ENCODE peak calls at places on chromosomes 3 and 15, in four cellular contexts. V, J, L and K are unnamed samples.

GRCh38 chr15:96746621-96747155 is 416.2 kb downstream of the NR2F2 start:
- DNase-seq in V (no peak), J (no peak), L (no peak), K (no peak)

GRCh38 chr3:78991656-78992055 is 776.1 kb downstream of the ROBO1 start:
- DNase-seq in V (no peak), J (no peak), L (no peak), K (no peak)

GRCh38 chr15:44427756-44428724 is 611 bp downstream of the CTDSPL2 start:
- DNase-seq in V (no peak), J (peak; percentile 22), L (no peak), K (peak; percentile 21)

GRCh38 chr3:14016900-14017475 is 107.7 kb downstream of the CHCHD4 start:
- DNase-seq in V (no peak), J (no peak), L (no peak), K (peak; percentile 26)

GRCh38 chr3:47323431-47324277 is 40.9 kb downstream of the KLHL18 start:
- DNase-seq in V (no peak), J (no peak), L (no peak), K (peak; percentile 35)

GRCh38 chr3:143650827-143651226 is 197.4 kb downstream of the SLC9A9 start:
- DNase-seq in V (no peak), J (no peak), L (no peak), K (no peak)

GRCh38 chr3:37694236-37694635 is 167.4 kb upstream of the CTDSPL start:
- DNase-seq in V (no peak), J (no peak), L (no peak), K (no peak)

GRCh38 chr3:150747909-150748568 is 14.9 kb downstream of the SIAH2 start:
- DNase-seq in V (no peak), J (no peak), L (no peak), K (no peak)

GRCh38 chr15:69750253-69750652 is 297.6 kb downstream of the RPLP1 start:
- DNase-seq in V (no peak), J (no peak), L (no peak), K (no peak)

GRCh38 chr3:157248590-157249425 is 88.9 kb upstream of the CCNL1 start:
- DNase-seq in V (no peak), J (no peak), L (no peak), K (peak; percentile 71)

GRCh38 chr3:25910997-25911396 is 121.1 kb downstream of the OXSM start:
- DNase-seq in V (peak; percentile 53), J (peak; percentile 23), L (no peak), K (peak; percentile 39)

GRCh38 chr3:1139071-1139470 is 46.2 kb downstream of the CNTN6 start:
- DNase-seq in V (no peak), J (no peak), L (no peak), K (no peak)

DNA sequence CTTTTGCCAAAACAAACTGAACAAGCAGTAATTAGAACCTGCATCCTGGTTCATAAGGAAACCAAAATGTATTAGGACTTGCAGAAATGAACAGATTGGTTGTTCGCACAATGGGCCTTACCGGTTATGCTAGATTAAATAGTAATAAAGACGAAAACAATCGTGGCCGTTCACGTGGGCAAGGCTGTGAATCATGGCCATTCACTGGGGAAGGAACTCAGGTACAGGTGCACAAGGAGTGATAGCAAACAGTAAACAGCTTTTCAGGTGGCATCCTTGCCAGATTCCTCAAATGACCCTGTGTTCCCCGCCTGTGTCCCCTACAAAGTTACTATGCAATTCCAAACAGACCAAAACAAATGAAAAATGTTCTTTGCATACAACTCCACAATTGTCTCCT is 8.2 kb downstream of the LRIG1 start:
- DNase-seq in V (no peak), J (no peak), L (no peak), K (no peak)
- H3K4me1 ChIP-seq in V (peaks cover 78% of the 10 kb centered on the region), J (peaks cover 100% of the 10 kb centered on the region), L (peaks cover 96% of the 10 kb centered on the region), K (no peaks in the 10 kb centered on the region)

DNA sequence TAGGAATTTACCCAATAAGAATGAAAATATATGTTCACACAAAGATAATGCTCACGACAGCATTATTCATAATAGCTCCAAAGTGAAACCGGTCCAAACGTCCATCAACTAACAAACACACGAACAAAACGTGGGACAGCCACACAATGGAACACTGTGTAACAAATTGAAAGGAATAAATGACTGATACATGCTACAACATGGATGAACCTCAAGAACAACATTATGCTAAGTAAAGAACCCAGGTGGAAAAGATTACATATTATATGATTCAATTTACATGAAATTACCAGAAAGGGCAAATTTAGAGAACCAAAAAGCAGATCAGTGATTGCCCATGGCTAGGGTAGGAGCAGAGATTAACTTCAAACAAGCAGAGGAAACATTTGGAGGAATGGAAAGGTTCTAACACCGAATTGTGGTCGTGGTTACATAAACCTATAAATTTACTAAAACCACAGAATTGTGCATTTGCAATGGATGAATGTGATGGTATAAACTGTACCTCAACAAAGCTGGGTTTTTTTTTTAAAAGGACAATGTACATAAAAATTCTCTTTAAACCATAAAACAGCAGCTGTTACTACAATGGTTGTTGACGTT is 76.3 kb downstream of the XXYLT1 start:
- DNase-seq in V (no peak), J (no peak), L (peak; percentile 14), K (no peak)
- H3K27ac ChIP-seq in V (no peak overlapping the region), J (no peak overlapping the region), L (peak overlapping the region; percentile 74), K (no peak overlapping the region)

GRCh38 chr15:73924258-73924921 is 1.9 kb upstream of the LOXL1 start:
- DNase-seq in V (no peak), J (peak; percentile 28), L (no peak), K (no peak)

GRCh38 chr15:73927476-73928240 is 1.4 kb downstream of the LOXL1 start:
- DNase-seq in V (peak; percentile 88), J (peak; percentile 87), L (no peak), K (peak; percentile 15)

GRCh38 chr15:73928241-73928579 is 1.9 kb downstream of the LOXL1 start:
- DNase-seq in V (no peak), J (no peak), L (no peak), K (no peak)

GRCh38 chr15:73927003-73927475 is 777 bp downstream of the LOXL1 start:
- DNase-seq in V (peak; percentile 84), J (no peak), L (peak; percentile 83), K (peak; percentile 6)

DNA sequence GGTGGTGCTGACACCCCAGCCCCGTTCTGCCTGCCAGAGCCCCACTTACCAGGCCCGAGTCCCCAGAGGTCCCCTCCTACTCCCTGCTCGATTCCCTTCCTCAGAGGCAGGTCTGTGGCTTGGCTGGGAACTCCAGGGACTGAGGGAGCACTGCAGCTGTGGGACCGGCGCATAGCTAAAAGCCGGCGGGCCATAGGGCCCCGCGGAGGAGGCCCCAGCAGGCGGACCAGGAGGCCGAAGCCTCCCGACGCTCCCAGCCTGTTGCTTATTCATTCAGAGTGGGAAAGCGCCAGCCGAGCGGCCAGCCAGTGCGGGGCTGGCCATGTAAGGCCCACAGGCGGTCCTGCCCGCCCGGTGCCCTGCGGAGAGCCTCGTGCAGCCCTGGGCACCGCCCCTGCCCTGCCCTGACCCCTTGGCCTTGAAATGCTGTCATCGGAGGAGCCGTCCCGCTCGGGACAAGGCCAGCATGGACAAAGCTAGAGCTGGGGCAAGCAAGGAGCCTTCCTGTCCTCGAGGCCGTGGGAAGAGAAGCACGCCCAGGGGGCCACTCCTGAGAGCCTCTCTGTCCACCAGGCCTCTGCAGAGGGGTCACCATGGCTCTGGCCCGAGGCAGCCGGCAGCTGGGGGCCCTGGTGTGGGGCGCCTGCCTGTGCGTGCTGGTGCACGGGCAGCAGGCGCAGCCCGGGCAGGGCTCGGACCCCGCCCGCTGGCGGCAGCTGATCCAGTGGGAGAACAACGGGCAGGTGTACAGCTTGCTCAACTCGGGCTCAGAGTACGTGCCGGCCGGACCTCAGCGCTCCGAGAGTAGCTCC is at the start of gene LOXL1:
- DNase-seq in V (peak; percentile 76), J (no peak), L (peak; percentile 90), K (peak; percentile 19)
- H3K4me1 ChIP-seq in V (peaks cover 35% of the 10 kb centered on the region), J (peaks cover 69% of the 10 kb centered on the region), L (peaks cover 91% of the 10 kb centered on the region), K (peaks cover 27% of the 10 kb centered on the region)

DNA sequence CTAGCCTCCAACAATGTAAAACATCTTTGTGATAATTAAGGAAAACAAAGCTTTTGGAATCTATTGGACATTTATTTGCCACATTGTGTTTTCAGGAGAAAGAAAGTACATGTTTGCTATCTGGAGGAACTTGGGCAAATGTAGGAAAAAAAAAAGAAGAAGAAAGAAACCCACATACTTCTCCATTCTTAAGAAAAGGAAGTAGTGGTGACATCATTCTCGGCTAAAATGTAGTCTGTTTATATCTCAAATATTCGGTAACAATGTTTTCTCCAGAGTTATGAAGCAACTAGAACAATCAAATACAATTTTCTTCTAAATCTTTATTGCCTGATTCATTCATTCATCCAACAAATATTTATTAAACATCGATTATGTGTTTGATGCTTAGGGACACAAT is 2.3 kb upstream of the TGFBR2 start:
- DNase-seq in V (no peak), J (no peak), L (no peak), K (no peak)
- H3K27ac ChIP-seq in V (peak overlapping the region; percentile 100), J (no peak overlapping the region), L (no peak overlapping the region), K (peak overlapping the region; percentile 98)

GRCh38 chr15:67105991-67106763 is 40.8 kb downstream of the SMAD3 start:
- DNase-seq in V (no peak), J (no peak), L (no peak), K (no peak)
- H3K4me1 ChIP-seq in V (peaks cover 82% of the 10 kb centered on the region), J (peaks cover 99% of the 10 kb centered on the region), L (peaks cover 90% of the 10 kb centered on the region), K (peaks cover 85% of the 10 kb centered on the region)

DNA sequence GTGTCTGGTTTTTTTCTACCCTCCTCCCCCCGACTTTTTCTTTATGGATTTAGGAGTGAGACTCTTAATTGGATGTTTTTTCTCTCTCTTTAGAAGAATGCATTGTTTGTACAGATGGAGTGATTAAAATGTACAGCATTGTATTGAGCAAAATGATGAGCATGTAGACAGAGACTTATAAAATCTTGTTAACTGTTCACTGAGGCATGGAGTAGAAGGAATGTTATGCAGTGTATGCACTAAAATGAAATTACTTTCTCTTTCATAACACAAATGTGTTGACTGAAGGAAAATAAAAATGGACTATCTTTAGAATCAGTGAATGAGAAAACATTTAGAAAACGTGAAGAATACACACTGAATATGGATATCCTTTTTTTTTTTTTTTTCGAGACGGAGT is 39.8 kb downstream of the ZFAND6 start:
- DNase-seq in V (no peak), J (no peak), L (no peak), K (no peak)
- H3K27ac ChIP-seq in V (no peak overlapping the region), J (no peak overlapping the region), L (no peak overlapping the region), K (no peak overlapping the region)

GRCh38 chr3:186212611-186213010 is 103.7 kb upstream of the ETV5 start:
- DNase-seq in V (no peak), J (no peak), L (no peak), K (no peak)

GRCh38 chr3:186216903-186217819 is 108.3 kb upstream of the ETV5 start:
- DNase-seq in V (no peak), J (no peak), L (no peak), K (no peak)

GRCh38 chr3:186211101-186211500 is 102.2 kb upstream of the ETV5 start:
- DNase-seq in V (no peak), J (no peak), L (no peak), K (no peak)

GRCh38 chr3:186214670-186215069 is 105.8 kb upstream of the ETV5 start:
- DNase-seq in V (no peak), J (no peak), L (no peak), K (no peak)

DNA sequence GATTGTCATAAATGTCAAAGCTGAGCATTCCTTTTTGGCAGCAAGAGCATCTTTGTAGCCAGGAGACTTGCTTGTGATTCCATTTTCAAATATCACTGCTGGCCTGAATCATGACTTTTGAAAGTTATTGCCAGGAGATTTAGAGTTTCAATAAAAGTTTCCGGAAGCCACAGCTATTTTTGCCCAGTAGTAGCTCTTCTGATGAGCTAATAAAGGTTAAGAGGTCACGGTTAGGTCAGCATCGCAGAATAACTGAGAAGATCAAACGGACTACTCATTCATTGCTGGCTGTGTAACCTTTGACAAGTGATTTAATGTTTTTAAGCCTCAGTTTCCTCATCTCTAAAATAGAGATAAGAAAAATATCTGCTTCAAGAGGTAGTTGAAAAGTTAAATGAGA is 105.1 kb upstream of the ETV5 start:
- DNase-seq in V (no peak), J (no peak), L (no peak), K (no peak)
- H3K4me1 ChIP-seq in V (peaks cover 15% of the 10 kb centered on the region), J (no peaks in the 10 kb centered on the region), L (peaks cover 33% of the 10 kb centered on the region), K (peaks cover 36% of the 10 kb centered on the region)

GRCh38 chr3:12993022-12993622 is 80.1 kb downstream of the IQSEC1 start:
- DNase-seq in V (no peak), J (no peak), L (no peak), K (no peak)
- H3K27ac ChIP-seq in V (peak overlapping the region; percentile 65), J (no peak overlapping the region), L (peak overlapping the region; percentile 83), K (peak overlapping the region; percentile 73)

GRCh38 chr3:129234441-129234840 is 15.0 kb upstream of the COPG1 start:
- DNase-seq in V (no peak), J (no peak), L (no peak), K (no peak)
- H3K4me1 ChIP-seq in V (peaks cover 4% of the 10 kb centered on the region), J (peaks cover 15% of the 10 kb centered on the region), L (no peaks in the 10 kb centered on the region), K (peaks cover 32% of the 10 kb centered on the region)